ENCODE peak calls at places on chromosome 18, in nine cellular contexts. S, F, O, P, X, R, Q, E and N are unnamed samples.

GRCh38 chr18:78994000-78994399 is 14.4 kb downstream of the SALL3 start:
- DNase-seq in S (no peak), R (no peak), F (no peak), O (no peak), X (no peak), Q (no peak), E (no peak), P (no peak), N (no peak)

GRCh38 chr18:59564516-59564915 is 132.7 kb downstream of the CCBE1 start:
- DNase-seq in R (no peak), F (no peak), E (no peak), X (no peak), P (no peak), S (no peak), O (no peak), Q (no peak), N (no peak)

GRCh38 chr18:3511980-3512379 is 62.0 kb downstream of the TGIF1 start:
- DNase-seq in E (peak), X (no peak), S (no peak), R (no peak), F (no peak), P (no peak), Q (no peak), O (peak), N (no peak)

GRCh38 chr18:55999641-56000040 is 411.6 kb upstream of the TCF4 start:
- DNase-seq in F (no peak), E (no peak), Q (no peak), P (no peak), S (no peak), R (no peak), O (no peak), X (no peak), N (peak)

GRCh38 chr18:26802330-26803200 is 62.9 kb downstream of the AQP4 start:
- DNase-seq in S (no peak), O (no peak), P (no peak), E (no peak), X (no peak), Q (no peak), R (no peak), F (no peak), N (no peak)

GRCh38 chr18:13548106-13548819 is 178.1 kb downstream of the FAM210A start:
- DNase-seq in X (peak), S (no peak), P (no peak), E (no peak), O (no peak), Q (no peak), R (no peak), F (peak), N (no peak)

GRCh38 chr18:9998330-9998729 is 84.5 kb downstream of the VAPA start:
- DNase-seq in X (no peak), S (no peak), O (no peak), E (no peak), Q (no peak), R (no peak), F (no peak), P (no peak), N (no peak)

GRCh38 chr18:35756506-35757117 is 175.1 kb downstream of the GALNT1 start:
- DNase-seq in X (peak), S (peak), E (peak), O (peak), R (peak), F (peak), Q (no peak), P (peak), N (peak)

GRCh38 chr18:13301691-13302469 is 83.3 kb downstream of the LDLRAD4 start:
- DNase-seq in P (peak), X (no peak), S (no peak), F (no peak), Q (no peak), E (no peak), O (no peak), R (no peak), N (peak)

GRCh38 chr18:13513015-13513414 is 213.3 kb downstream of the FAM210A start:
- DNase-seq in X (peak), E (no peak), O (no peak), Q (no peak), R (no peak), P (no peak), F (no peak), S (peak), N (no peak)

GRCh38 chr18:57301573-57302230 is 50.7 kb upstream of the ST8SIA3 start:
- DNase-seq in Q (no peak), R (no peak), O (no peak), S (no peak), P (no peak), E (no peak), X (peak), F (no peak), N (no peak)